ENCODE peak calls at places on chromosomes 12 and 14, in nine cellular contexts. N, Z, O, A, K, T, E, Y and C are unnamed samples.

GRCh38 chr12:645563-646071 is 17.6 kb downstream of the NINJ2 start:
- DNase-seq in N (no peak), Z (no peak), O (peak), A (peak), K (peak), T (no peak), E (peak), Y (peak), C (no peak)

GRCh38 chr12:105916698-105917059 is 222.1 kb downstream of the NUAK1 start:
- DNase-seq in N (no peak), Z (no peak), O (peak), A (no peak), K (no peak), T (no peak), E (no peak), Y (no peak), C (no peak)

GRCh38 chr12:53235742-53236442 is 3.9 kb upstream of the RARG start:
- DNase-seq in N (no peak), Z (no peak), O (no peak), A (no peak), K (no peak), T (no peak), E (no peak), Y (no peak), C (no peak)

GRCh38 chr14:99561827-99562226 is 42.2 kb downstream of the CCDC85C start:
- DNase-seq in N (peak), Z (no peak), O (no peak), A (no peak), K (peak), T (no peak), E (no peak), Y (no peak), C (no peak)

GRCh38 chr14:26286806-26287205 is 311.0 kb downstream of the NOVA1 start:
- DNase-seq in N (peak), Z (no peak), O (peak), A (no peak), K (no peak), T (no peak), E (no peak), Y (no peak), C (no peak)

GRCh38 chr14:101408077-101408831 is 153.0 kb upstream of the DIO3 start:
- DNase-seq in N (peak), Z (peak), O (peak), A (peak), K (peak), T (no peak), E (no peak), Y (no peak), C (no peak)

GRCh38 chr14:78967111-78967809 is 797.1 kb downstream of the NRXN3 start:
- DNase-seq in N (no peak), Z (no peak), O (peak), A (no peak), K (no peak), T (no peak), E (no peak), Y (no peak), C (no peak)

GRCh38 chr12:116861331-116861730 is 19.9 kb downstream of the HRK start:
- DNase-seq in N (no peak), Z (no peak), O (peak), A (peak), K (no peak), T (no peak), E (no peak), Y (peak), C (no peak)

GRCh38 chr12:52190860-52191729 is 719 bp downstream of the KRT80 start:
- DNase-seq in N (no peak), Z (no peak), O (no peak), A (no peak), K (no peak), T (no peak), E (no peak), Y (no peak), C (no peak)

GRCh38 chr14:55702501-55702900 is 122.5 kb downstream of the KTN1 start:
- DNase-seq in N (no peak), Z (no peak), O (no peak), A (no peak), K (no peak), T (no peak), E (no peak), Y (no peak), C (no peak)

GRCh38 chr12:64621257-64621942 is 11.1 kb downstream of the RASSF3 start:
- DNase-seq in N (no peak), Z (no peak), O (peak), A (peak), K (peak), T (no peak), E (no peak), Y (no peak), C (peak)

GRCh38 chr14:50527970-50528369 is 4.4 kb downstream of the MAP4K5 start:
- DNase-seq in N (no peak), Z (no peak), O (peak), A (no peak), K (no peak), T (no peak), E (no peak), Y (no peak), C (no peak)

GRCh38 chr12:52867636-52868035 is 18.8 kb upstream of the KRT78 start:
- DNase-seq in N (no peak), Z (no peak), O (no peak), A (peak), K (peak), T (no peak), E (no peak), Y (peak), C (peak)

GRCh38 chr12:53045646-53046045 is 4.2 kb upstream of the TNS2 start:
- DNase-seq in N (no peak), Z (no peak), O (no peak), A (peak), K (no peak), T (no peak), E (no peak), Y (no peak), C (no peak)

GRCh38 chr14:21086908-21087293 is 11.6 kb downstream of the ZNF219 start:
- DNase-seq in N (no peak), Z (no peak), O (no peak), A (no peak), K (no peak), T (no peak), E (no peak), Y (no peak), C (no peak)

GRCh38 chr14:23877111-23877510 is 76.5 kb upstream of the DHRS4 start:
- DNase-seq in N (no peak), Z (no peak), O (no peak), A (no peak), K (no peak), T (no peak), E (no peak), Y (no peak), C (no peak)

GRCh38 chr12:118922405-118922804 is 58.9 kb upstream of the SRRM4 start:
- DNase-seq in N (no peak), Z (no peak), O (no peak), A (no peak), K (no peak), T (no peak), E (no peak), Y (no peak), C (no peak)

GRCh38 chr14:92122351-92122677 is 545 bp downstream of the CPSF2 start:
- DNase-seq in N (peak), Z (no peak), O (peak), A (no peak), K (peak), T (no peak), E (peak), Y (no peak), C (no peak)

GRCh38 chr12:89016970-89017778 is 335.1 kb downstream of the DUSP6 start:
- DNase-seq in N (peak), Z (peak), O (peak), A (no peak), K (peak), T (peak), E (peak), Y (no peak), C (no peak)

GRCh38 chr12:3195859-3196483 is 118.8 kb downstream of the TSPAN9 start:
- DNase-seq in N (no peak), Z (no peak), O (no peak), A (no peak), K (no peak), T (no peak), E (no peak), Y (no peak), C (no peak)

GRCh38 chr14:23650506-23650905 is 14.3 kb downstream of the DHRS2 start:
- DNase-seq in N (no peak), Z (no peak), O (no peak), A (no peak), K (no peak), T (no peak), E (no peak), Y (no peak), C (no peak)

GRCh38 chr12:49019435-49020317 is 1.1 kb upstream of the PRKAG1 start:
- DNase-seq in N (no peak), Z (no peak), O (peak), A (no peak), K (peak), T (no peak), E (peak), Y (no peak), C (no peak)

GRCh38 chr14:35277179-35277578 is 15.0 kb upstream of the PSMA6 start:
- DNase-seq in N (no peak), Z (no peak), O (no peak), A (no peak), K (no peak), T (no peak), E (no peak), Y (no peak), C (no peak)